ENCODE peak calls at places on chromosomes 5 and 9, in five cellular contexts. X, T, D, F and A are unnamed samples.

GRCh38 chr9:120698766-120699165 is 15.5 kb downstream of the MEGF9 start:
- DNase-seq in X (no peak), D (no peak), F (no peak), T (no peak), A (no peak)

GRCh38 chr9:130043654-130044623 is 950 bp upstream of the FNBP1 start:
- DNase-seq in X (no peak), D (peak), F (peak), T (no peak), A (no peak)

GRCh38 chr5:148523139-148523538 is 131.2 kb downstream of the HTR4 start:
- DNase-seq in T (no peak), D (no peak), F (peak), X (no peak), A (peak)

GRCh38 chr5:53003144-53003543 is 14.0 kb downstream of the ITGA2 start:
- DNase-seq in X (no peak), F (no peak), T (no peak), D (no peak), A (no peak)

GRCh38 chr9:92350740-92351133 is 25.0 kb downstream of the CENPP start:
- DNase-seq in T (no peak), F (no peak), D (no peak), X (no peak), A (no peak)

GRCh38 chr5:122464191-122464590 is 152.2 kb downstream of the SNCAIP start:
- DNase-seq in F (no peak), D (no peak), X (no peak), T (no peak), A (no peak)

GRCh38 chr9:76880210-76880609 is 25.7 kb downstream of the PRUNE2 start:
- DNase-seq in T (no peak), F (no peak), D (no peak), X (no peak), A (no peak)

GRCh38 chr9:128689293-128689770 is 310 bp downstream of the SET start:
- DNase-seq in T (peak), X (peak), D (no peak), F (no peak), A (no peak)

GRCh38 chr9:100197553-100197952 is 98.5 kb downstream of the INVS start:
- DNase-seq in D (no peak), T (no peak), X (no peak), F (no peak), A (no peak)

GRCh38 chr5:67360047-67360446 is 163.4 kb upstream of the CD180 start:
- DNase-seq in F (no peak), D (no peak), T (no peak), X (no peak), A (no peak)

GRCh38 chr9:30775236-30775635 is 1609.2 kb upstream of the ACO1 start:
- DNase-seq in T (no peak), D (no peak), F (no peak), X (no peak), A (no peak)

GRCh38 chr9:116549061-116549664 is 137.9 kb upstream of the TRIM32 start:
- DNase-seq in F (no peak), D (peak), X (peak), T (peak), A (peak)

GRCh38 chr9:76717611-76718010 is 46.6 kb upstream of the PCA3 start:
- DNase-seq in D (no peak), X (no peak), T (peak), F (no peak), A (no peak)

GRCh38 chr9:35688558-35689350 is 971 bp downstream of the TPM2 start:
- DNase-seq in D (no peak), T (no peak), F (no peak), X (peak), A (peak)

GRCh38 chr9:91223000-91223399 is 138.7 kb downstream of the AUH start:
- DNase-seq in F (no peak), X (no peak), T (no peak), D (no peak), A (no peak)
- TF ChIP-seq REST in F (no peak), X (no peak), T (no peak), D (no peak), A (no peak)

DNA sequence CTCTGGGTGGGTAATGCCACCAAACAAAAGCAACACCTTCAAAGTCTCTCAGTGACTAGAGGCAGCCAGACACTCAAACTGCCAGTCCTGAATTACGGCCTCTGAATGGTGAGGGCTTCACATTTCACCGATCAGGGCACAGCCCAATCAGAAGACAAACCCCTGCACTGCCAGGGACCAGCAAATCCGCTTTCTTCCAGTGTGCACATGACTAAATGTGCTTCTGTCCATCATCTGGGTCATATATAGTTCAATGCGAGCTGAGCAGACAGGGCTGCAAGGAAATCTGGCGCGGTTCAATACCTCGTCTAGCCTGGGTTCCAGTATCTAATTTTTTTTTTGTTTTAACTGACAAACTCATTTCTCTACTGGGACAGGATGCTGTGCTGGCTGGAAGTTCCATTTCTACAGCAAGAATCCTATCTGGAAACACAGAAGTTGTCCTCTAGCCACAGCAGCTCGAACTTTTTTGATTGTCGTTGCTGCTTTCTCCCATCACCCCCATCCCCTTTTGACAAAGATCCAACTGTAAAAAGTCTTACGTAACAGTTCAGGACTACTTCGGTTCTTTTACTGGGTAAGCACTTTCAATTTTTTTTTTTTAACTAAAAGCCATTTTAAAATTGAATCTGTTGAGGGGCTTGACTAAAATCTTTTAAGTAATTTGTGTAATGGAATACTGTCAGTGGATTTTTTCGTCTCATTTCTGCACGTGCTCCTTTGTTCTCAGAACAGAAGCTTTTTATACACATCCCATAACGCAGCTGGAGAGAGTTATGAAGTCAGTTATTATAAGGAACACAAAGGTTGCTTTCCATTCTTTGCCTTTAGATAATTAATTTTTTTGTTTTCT is 112.7 kb downstream of the NR6A1 start:
- DNase-seq in T (peak), F (peak), X (peak), D (peak), A (peak)
- TF ChIP-seq REST in T (no peak), F (no peak), X (no peak), D (no peak), A (no peak)

DNA sequence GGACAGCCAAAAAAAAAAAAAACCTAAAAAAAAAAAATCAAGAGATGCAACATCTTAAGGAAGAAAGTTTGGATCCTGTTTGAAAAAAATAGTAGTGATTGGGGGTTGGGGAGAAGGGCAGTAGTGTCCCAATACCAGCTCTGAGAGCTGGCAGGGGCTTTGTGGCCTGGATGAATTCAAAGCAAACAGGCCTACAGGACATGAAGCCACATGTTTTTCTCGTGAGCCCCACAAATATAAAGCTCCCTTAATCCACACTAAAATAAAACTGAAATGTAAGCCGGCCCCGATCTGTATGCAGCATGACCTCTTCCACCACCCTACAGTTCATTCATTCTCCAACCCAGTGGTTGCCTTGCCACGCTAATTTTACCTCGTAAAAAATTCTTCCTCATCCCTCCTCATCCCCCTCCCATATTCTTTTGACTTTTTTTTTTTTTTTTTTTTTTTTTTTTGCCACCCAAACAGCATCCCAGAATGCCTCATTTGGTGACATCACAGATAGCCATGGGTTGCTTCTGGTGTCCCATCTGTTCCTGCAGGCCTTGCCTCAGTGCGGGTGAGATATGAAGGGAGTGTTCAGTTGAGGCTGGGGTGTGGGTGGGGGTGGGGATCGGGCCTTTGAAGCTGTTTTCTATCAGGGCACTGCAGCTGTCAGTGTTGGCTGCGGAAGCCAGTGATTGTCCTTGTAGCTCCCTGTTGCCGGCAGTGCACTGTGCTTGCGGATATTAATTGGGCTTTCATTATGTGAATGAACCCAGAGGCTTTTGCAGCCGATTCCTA is 81.5 kb upstream of the NFIB start:
- DNase-seq in T (no peak), F (peak), X (no peak), D (peak), A (no peak)
- TF ChIP-seq REST in T (no peak), F (no peak), X (no peak), D (no peak), A (no peak)

DNA sequence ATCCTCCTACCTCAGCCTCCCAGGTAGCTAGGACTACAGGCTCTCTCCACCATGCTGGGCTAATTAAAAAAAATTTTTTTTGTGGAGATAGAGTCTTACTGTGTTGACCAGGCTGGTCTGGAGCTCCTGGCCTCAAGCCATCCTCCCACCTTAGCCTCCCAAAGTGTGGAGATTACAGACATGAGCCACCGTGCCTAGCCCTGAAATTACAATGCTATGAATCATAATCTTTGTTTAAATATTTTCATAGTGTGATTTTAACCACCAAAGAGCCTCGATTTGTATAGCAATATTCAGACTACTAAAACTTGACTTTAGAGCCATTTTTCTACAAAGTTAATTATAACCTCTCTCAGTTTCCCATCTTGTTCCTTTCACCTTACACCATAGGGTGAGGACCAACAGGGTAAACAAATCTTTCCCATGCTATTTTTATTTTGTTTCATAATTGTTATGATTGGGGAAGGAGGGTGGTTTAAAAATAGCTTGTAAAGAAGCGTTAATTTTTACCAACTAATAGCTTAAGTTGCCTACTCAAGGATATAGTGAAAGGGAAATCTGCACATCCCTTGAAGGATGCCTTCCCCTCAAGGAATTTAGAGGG is 32.7 kb downstream of the UBE2D2 start:
- DNase-seq in D (no peak), T (no peak), X (peak), F (no peak), A (peak)
- TF ChIP-seq REST in D (no peak), T (no peak), X (no peak), F (no peak), A (no peak)

DNA sequence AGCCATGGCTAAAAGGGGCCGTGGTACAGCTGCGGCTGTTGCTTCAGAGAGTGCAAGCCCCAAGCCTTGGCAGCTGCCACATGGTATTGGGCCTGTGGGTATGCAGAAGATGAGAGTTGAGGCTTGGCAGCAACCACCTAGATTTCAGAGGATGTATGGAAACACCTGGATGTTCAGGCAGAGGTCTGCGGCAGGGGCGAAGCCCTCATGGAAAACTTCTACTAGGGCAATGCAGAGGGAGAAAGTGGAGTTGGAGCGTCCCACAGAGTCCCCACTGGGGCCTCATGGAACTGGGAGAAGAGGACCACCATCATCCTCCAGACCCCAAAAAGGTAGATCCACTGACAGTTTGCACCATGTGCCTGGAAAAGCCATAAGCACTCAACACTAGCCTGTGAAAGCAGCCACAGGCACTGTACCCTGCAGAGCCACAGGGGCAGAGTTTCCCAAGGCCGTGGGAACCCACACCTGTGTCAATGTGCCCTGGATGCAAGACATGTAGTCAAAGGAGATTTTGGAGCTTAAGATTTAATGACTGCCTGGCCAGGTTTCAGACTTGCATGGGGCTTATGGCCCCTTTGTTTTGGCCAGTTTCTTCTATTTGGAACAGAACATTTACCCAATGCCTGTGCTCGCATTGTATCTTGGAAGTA is 65.9 kb downstream of the DMXL1 start:
- DNase-seq in X (no peak), T (no peak), D (no peak), F (no peak), A (no peak)
- TF ChIP-seq REST in X (no peak), T (no peak), D (no peak), F (no peak), A (no peak)

DNA sequence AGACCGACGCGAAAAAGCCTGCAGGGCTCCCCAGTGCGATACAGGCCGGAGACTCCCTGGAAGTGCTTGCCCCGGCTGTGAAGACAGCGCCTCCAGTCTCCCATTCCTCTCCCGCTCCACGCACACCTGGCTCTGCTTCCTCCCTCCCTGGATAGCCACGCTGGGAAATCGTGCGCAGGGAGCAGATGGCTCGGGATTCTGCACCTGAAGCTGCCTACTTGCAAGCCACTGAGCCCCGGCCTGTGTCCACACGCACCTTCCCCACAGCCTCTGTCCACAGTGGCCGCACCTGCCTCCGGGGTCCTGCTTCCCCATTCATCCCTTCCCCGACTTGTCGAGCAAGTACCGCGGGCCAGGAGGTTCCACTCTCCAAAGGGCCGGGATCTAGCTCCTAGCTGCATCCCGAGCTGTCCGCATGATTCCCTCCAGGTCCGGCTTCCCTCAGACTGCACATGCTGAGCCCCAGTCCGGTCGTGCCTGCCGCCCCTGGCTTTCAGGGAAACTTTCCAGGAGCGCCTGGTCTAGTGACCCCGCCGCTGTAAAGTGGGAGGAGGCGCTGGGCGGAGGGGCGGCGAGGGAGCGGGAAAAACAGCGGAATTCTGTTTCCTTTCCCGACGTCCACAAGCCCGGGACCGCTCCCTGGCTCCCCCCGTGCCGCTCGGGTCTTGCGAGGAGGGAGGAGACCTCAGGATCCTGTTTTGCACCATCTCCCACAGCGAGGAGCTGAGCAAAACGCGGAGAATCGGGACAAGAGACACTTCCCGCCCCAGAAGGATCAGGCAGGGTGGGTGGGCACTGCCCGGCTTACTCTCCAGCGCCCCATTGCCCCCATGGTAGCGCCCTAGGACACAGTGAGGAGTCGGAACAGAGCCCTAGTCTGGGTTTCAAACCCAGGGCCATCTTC is 2.0 kb downstream of the SEMA6A start:
- DNase-seq in T (no peak), D (no peak), F (peak), X (peak), A (no peak)
- TF ChIP-seq REST in T (no peak), D (no peak), F (no peak), X (no peak), A (no peak)

DNA sequence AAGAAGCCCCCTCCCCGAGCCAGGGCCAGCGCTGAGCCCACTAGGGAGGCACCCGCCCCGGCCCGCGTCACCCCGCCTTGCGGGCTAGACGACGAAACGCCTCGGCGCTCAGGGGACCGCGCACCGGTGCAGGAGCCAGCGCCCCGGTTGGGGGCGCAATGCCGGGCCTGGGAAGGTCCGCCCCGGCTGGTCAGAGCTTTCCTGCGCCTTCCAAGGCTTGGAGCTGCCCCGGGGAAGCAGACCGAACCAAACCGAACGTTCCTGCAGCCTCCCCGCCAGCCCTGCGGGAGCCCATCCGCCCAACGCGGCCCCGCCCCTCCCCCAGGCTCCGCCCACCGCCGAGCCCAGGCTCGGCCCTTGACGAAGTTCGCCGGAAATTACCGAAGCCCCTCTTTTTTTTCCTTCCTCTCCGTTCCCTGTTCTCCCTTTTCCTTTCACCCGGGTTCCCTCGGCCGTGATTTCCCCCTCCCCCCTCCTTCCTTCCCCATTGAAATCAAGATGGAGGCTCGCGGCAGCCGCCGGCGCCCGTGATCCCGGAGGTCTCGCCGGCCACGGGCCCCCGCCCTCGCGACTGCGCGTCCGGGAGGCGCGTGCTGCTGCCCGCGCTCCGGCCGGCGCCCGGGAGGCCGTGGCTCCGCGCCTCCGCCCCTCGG is at the start of gene TRIO:
- DNase-seq in X (peak), F (peak), T (peak), D (peak), A (peak)
- TF ChIP-seq REST in X (no peak), F (no peak), T (no peak), D (no peak), A (no peak)

GRCh38 chr5:33328842-33329241 is 111.9 kb upstream of the TARS1 start:
- DNase-seq in D (no peak), F (no peak), X (no peak), T (no peak), A (no peak)
- TF ChIP-seq REST in D (no peak), F (no peak), X (no peak), T (no peak), A (no peak)

DNA sequence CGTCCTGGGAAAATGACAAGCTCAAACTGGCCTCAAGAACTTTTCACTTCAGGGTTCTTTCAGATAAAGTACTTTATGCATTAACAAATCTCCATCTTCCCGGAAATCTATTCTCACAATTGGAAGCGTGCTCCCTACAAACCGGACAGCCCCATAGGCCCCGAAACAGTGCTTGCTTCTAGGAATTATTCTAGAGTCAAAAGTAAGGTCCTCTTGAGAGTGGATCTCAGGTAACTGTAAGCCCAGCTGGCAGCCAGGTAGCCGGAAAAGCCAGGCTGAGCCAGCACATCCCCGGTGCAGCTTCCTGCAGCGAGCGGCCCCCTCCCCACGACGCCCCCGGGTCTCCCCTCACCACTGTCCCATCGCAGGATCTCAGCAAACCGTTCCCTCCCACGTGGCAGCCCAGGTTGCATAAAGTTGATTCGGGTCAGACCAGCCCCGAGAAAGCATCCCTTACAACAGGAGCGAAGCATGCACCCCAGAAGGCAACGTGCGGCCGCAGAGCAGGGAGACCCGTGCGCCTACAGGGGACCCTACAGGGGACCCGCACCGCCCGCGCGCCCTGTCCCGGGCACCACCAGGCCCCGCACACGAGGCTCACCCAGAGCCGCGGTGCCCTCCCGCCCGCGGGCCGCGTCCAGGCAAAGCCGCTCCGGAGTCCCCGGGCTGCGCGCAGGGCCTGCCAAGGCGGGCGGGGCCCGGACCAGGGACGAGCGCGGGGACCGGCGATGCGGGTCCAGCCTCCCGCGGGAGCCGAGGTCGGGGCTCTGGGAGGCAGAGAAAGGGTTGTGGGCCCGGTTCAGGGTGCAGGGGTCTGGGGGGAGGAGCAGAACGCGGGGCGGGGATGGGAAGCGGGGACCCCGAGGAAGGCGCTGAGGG is 920 bp downstream of the LPCAT1 start:
- DNase-seq in X (no peak), F (no peak), D (peak), T (no peak), A (no peak)
- TF ChIP-seq REST in X (no peak), F (no peak), D (no peak), T (no peak), A (no peak)